ENCODE peak calls at places on chromosome X, in six cellular contexts. Z is fibroblast of mammary gland, F is breast epithelium, L is hepatocyte, Q is fibroblast of the aortic adventitia, M is ascending aorta. I is an unnamed sample.

GRCh38 chrX:129654652-129655546 is at the start of gene APLN:
- DNase-seq in Z (peak; percentile 34), F (no peak), L (peak; percentile 60), Q (peak; percentile 59), M (peak; percentile 64), I (peak; percentile 70)

GRCh38 chrX:56784666-56785065 is 55.6 kb downstream of the NBDY start:
- DNase-seq in Z (no peak), F (no peak), L (no peak), Q (no peak), M (no peak), I (no peak)

GRCh38 chrX:154350429-154351182 is 23.8 kb downstream of the FLNA start:
- DNase-seq in Z (no peak), F (no peak), L (no peak), Q (no peak), M (no peak), I (no peak)

GRCh38 chrX:41145920-41146608 is 60.8 kb downstream of the USP9X start:
- DNase-seq in Z (peak; percentile 95), F (no peak), L (peak; percentile 16), Q (peak; percentile 92), M (no peak), I (peak; percentile 85)

GRCh38 chrX:103626855-103627254 is 1.9 kb upstream of the TCEAL1 start:
- DNase-seq in Z (peak; percentile 42), F (no peak), L (no peak), Q (no peak), M (no peak), I (no peak)

GRCh38 chrX:23333842-23334535 is 660 bp upstream of the PTCHD1 start:
- DNase-seq in Z (no peak), F (no peak), L (peak; percentile 67), Q (no peak), M (no peak), I (no peak)

GRCh38 chrX:31931225-31931624 is 859.4 kb upstream of the FTHL17 start:
- DNase-seq in Z (peak; percentile 23), F (no peak), L (no peak), Q (no peak), M (no peak), I (peak; percentile 53)

GRCh38 chrX:120260369-120260768 is 9.8 kb downstream of the ZBTB33 start:
- DNase-seq in Z (no peak), F (no peak), L (no peak), Q (no peak), M (no peak), I (no peak)

GRCh38 chrX:41381685-41382084 is 47.7 kb downstream of the DDX3X start:
- DNase-seq in Z (peak; percentile 97), F (no peak), L (peak; percentile 67), Q (peak; percentile 44), M (peak; percentile 75), I (peak; percentile 84)

GRCh38 chrX:141814213-141814857 is 23.8 kb upstream of the MAGEC3 start:
- DNase-seq in Z (no peak), F (no peak), L (peak; percentile 42), Q (no peak), M (no peak), I (no peak)

GRCh38 chrX:316351-317325 is 2.0 kb downstream of the GTPBP6 start:
- DNase-seq in Z (no peak), F (peak; percentile 50), L (no peak), Q (no peak), M (no peak), I (no peak)

GRCh38 chrX:155966876-155967275 is 30.6 kb upstream of the IL9R start:
- DNase-seq in Z (peak; percentile 45), F (no peak), L (peak; percentile 35), Q (no peak), M (no peak), I (peak; percentile 23)

GRCh38 chrX:74422576-74423288 is 1.4 kb downstream of the SLC16A2 start:
- DNase-seq in Z (peak; percentile 50), F (peak; percentile 52), L (peak; percentile 74), Q (peak; percentile 56), M (peak; percentile 77), I (peak; percentile 71)

GRCh38 chrX:123425471-123425870 is 241.4 kb downstream of the GRIA3 start:
- DNase-seq in Z (peak; percentile 36), F (no peak), L (no peak), Q (peak; percentile 32), M (no peak), I (peak; percentile 20)

GRCh38 chrX:63258144-63258543 is 93.0 kb downstream of the SPIN4 start:
- DNase-seq in Z (no peak), F (no peak), L (no peak), Q (peak; percentile 39), M (no peak), I (no peak)

GRCh38 chrX:72358313-72358712 is 52.6 kb upstream of the CITED1 start:
- DNase-seq in Z (peak; percentile 57), F (no peak), L (no peak), Q (no peak), M (no peak), I (peak; percentile 18)

GRCh38 chrX:113741744-113742143 is 842.1 kb upstream of the HTR2C start:
- DNase-seq in Z (peak; percentile 50), F (no peak), L (peak; percentile 66), Q (peak; percentile 7), M (no peak), I (peak; percentile 0)

GRCh38 chrX:12581546-12581945 is 209.7 kb upstream of the PRPS2 start:
- DNase-seq in Z (no peak), F (no peak), L (no peak), Q (no peak), M (no peak), I (no peak)

GRCh38 chrX:12583543-12583942 is 207.7 kb upstream of the PRPS2 start:
- DNase-seq in Z (no peak), F (no peak), L (no peak), Q (no peak), M (no peak), I (no peak)

GRCh38 chrX:12579311-12579710 is 211.9 kb upstream of the PRPS2 start:
- DNase-seq in Z (no peak), F (no peak), L (no peak), Q (no peak), M (no peak), I (no peak)

DNA sequence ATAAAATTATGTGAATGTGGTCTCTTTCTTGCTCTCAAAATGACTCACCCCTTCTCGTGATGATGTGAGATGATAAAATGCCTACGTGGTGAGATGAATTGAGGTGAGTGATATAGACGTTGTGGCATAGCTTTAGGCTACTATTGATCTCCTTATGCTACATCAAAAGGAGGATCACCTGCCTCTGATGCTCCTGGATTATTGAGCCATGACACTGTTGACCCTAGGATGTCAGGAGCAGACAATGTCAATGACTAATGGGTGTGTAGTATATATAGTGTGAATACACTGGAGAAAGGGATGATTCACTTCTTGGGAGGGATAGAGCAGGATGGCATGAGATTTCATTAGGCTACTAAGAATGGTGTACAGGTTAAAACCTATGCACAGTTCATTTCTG is 210.7 kb upstream of the PRPS2 start:
- DNase-seq in Z (no peak), F (no peak), L (no peak), Q (no peak), M (no peak), I (no peak)
- H3K4me3 ChIP-seq in Z (no peak overlapping the region), F (no peak overlapping the region), L (no peak overlapping the region), Q (no peak overlapping the region), M (no peak overlapping the region), I (no peak overlapping the region)

DNA sequence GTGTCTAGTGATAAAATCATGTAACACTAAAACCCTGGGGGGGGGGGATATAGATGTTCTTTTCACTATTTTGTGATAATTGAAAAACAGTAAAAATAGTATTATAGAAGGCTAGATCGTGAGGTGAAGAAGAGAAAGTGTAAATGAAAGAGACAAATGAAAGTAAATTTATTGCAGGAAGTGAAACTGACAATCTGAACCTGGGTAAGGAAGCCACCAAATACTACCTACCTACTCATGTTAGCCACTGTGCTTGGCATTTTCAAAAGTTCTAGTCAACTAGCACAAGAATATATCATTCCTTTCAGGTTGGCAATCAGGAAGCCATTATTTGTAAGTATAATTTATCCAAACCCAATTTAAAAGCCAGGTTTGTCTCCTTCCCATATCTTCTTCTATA is 1366.1 kb downstream of the FAM133A start:
- DNase-seq in Z (no peak), F (no peak), L (no peak), Q (no peak), M (no peak), I (no peak)
- TF ChIP-seq CTCF in Z (no peak), F (no peak), L (no peak), Q (no peak), M (no peak), I (no peak)

GRCh38 chrX:105725228-105725627 is 97.1 kb upstream of the NRK start:
- DNase-seq in Z (no peak), F (no peak), L (no peak), Q (no peak), M (no peak), I (no peak)
- H3K4me3 ChIP-seq in Z (no peak overlapping the region), F (no peak overlapping the region), L (no peak overlapping the region), Q (no peak overlapping the region), M (no peak overlapping the region), I (no peak overlapping the region)

DNA sequence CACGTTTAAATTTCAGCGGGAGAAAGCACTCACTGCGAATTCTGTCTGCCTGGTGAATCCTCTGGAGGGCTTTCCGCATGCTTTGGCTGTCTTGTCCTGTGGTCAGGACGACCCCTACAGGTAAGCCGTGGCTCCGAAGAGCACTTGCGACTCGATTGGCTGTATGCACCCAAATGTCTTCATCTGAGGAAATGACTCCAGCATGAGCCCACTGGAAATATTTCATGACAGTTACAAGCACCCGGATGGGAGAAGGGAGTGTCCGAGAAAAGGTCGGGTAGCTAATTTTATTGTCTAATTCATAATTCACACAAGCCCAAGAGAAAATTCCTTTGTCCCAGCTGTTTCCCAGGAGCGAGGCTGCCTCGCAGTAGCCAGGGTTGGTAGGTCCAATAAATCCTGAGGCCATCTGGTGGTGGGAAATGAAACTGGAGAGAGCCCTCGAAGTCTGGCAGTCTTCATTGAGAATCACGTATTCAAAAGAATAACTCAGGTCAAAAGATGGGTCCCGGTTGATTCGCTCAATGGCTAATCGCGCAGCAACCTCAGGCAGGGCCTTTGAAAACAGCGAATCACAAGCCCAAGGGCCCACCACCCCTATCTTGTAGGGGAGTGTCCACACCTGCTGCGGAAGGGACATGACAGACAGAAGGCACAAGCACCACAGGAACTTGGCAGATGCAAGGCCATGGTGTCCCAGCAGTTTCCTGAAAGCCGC is 6.6 kb downstream of the GUCY2F start:
- DNase-seq in Z (peak; percentile 44), F (peak; percentile 36), L (peak; percentile 67), Q (peak; percentile 55), M (no peak), I (peak; percentile 61)
- TF ChIP-seq CTCF in Z (peak; percentile 60), F (peak; percentile 35), L (peak; percentile 52), Q (peak; percentile 65), M (peak; percentile 46), I (peak; percentile 66)

GRCh38 chrX:81003491-81004185 is 194.0 kb upstream of the BRWD3 start:
- DNase-seq in Z (no peak), F (no peak), L (no peak), Q (no peak), M (no peak), I (no peak)
- H3K4me3 ChIP-seq in Z (no peak overlapping the region), F (no peak overlapping the region), L (no peak overlapping the region), Q (no peak overlapping the region), M (no peak overlapping the region), I (no peak overlapping the region)

DNA sequence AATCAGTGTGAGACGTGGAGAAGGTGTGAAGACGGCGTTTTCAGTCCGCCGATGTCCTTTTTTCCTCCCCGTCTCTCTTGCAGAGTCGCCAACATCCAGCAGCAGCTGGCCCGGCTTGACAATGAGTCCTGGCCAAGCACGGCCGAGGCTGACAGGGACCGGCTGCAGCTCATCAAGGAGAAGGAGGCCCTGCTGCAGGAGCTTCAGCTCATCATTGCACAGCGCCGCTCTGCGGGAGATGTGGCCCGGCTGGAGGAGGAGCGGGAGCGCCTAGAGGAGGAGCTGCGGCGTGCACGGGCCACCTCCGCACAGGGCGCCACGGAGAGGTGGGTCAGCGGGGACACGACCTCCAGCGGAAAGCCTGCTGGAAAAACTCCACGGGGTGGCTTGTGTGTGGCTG is 47.1 kb upstream of the CLCN4 start:
- DNase-seq in Z (no peak), F (no peak), L (no peak), Q (no peak), M (no peak), I (no peak)
- TF ChIP-seq CTCF in Z (no peak), F (no peak), L (no peak), Q (no peak), M (no peak), I (no peak)

GRCh38 chrX:19862634-19863236 is 24.7 kb downstream of the SH3KBP1 start:
- DNase-seq in Z (no peak), F (no peak), L (no peak), Q (no peak), M (no peak), I (no peak)
- H3K4me3 ChIP-seq in Z (no peak overlapping the region), F (no peak overlapping the region), L (no peak overlapping the region), Q (no peak overlapping the region), M (no peak overlapping the region), I (no peak overlapping the region)

I was measured in choroid plexus epithelial cell.